ENCODE peak calls at places on chromosome 10, in nine cellular contexts. One of them, this sample, is unnamed.

GRCh38 chr10:5413012-5413938 is 918 bp downstream of the NET1 start:
- DNase-seq in neural progenitor cell: peak
- DNase-seq in astrocyte: peak
- DNase-seq in fibroblast of lung: peak
- DNase-seq in H1: no peak
- DNase-seq in hepatocyte: peak
- DNase-seq in GM23338: peak
- DNase-seq in PC-9: peak
- DNase-seq in endothelial cell of umbilical vein: peak
- DNase-seq in this sample: peak

GRCh38 chr10:125606406-125606805 is 76.6 kb downstream of the TEX36 start:
- DNase-seq in neural progenitor cell: no peak
- DNase-seq in astrocyte: no peak
- DNase-seq in fibroblast of lung: no peak
- DNase-seq in H1: no peak
- DNase-seq in hepatocyte: no peak
- DNase-seq in GM23338: no peak
- DNase-seq in PC-9: no peak
- DNase-seq in endothelial cell of umbilical vein: peak
- DNase-seq in this sample: no peak

GRCh38 chr10:92847185-92847864 is 995 bp upstream of the EXOC6 start:
- DNase-seq in neural progenitor cell: no peak
- DNase-seq in astrocyte: no peak
- DNase-seq in fibroblast of lung: peak
- DNase-seq in H1: no peak
- DNase-seq in hepatocyte: no peak
- DNase-seq in GM23338: no peak
- DNase-seq in PC-9: peak
- DNase-seq in endothelial cell of umbilical vein: no peak
- DNase-seq in this sample: peak

GRCh38 chr10:108147346-108147745 is 982.8 kb upstream of the SORCS1 start:
- DNase-seq in neural progenitor cell: no peak
- DNase-seq in astrocyte: no peak
- DNase-seq in fibroblast of lung: no peak
- DNase-seq in H1: no peak
- DNase-seq in hepatocyte: no peak
- DNase-seq in GM23338: no peak
- DNase-seq in PC-9: no peak
- DNase-seq in endothelial cell of umbilical vein: no peak
- DNase-seq in this sample: no peak

GRCh38 chr10:29098423-29098822 is 190.4 kb upstream of the LYZL1 start:
- DNase-seq in neural progenitor cell: no peak
- DNase-seq in astrocyte: no peak
- DNase-seq in fibroblast of lung: no peak
- DNase-seq in H1: no peak
- DNase-seq in hepatocyte: no peak
- DNase-seq in GM23338: no peak
- DNase-seq in PC-9: no peak
- DNase-seq in endothelial cell of umbilical vein: no peak
- DNase-seq in this sample: no peak

GRCh38 chr10:43965033-43965917 is 316.6 kb upstream of the ZNF32 start:
- DNase-seq in neural progenitor cell: no peak
- DNase-seq in astrocyte: peak
- DNase-seq in fibroblast of lung: peak
- DNase-seq in H1: no peak
- DNase-seq in hepatocyte: no peak
- DNase-seq in GM23338: no peak
- DNase-seq in PC-9: no peak
- DNase-seq in endothelial cell of umbilical vein: peak
- DNase-seq in this sample: no peak

GRCh38 chr10:75967491-75967890 is 536.1 kb downstream of the LRMDA start:
- DNase-seq in neural progenitor cell: peak
- DNase-seq in astrocyte: peak
- DNase-seq in fibroblast of lung: peak
- DNase-seq in H1: no peak
- DNase-seq in hepatocyte: no peak
- DNase-seq in GM23338: peak
- DNase-seq in PC-9: no peak
- DNase-seq in endothelial cell of umbilical vein: no peak
- DNase-seq in this sample: no peak

GRCh38 chr10:60123668-60124067 is 217.3 kb upstream of the CCDC6 start:
- DNase-seq in neural progenitor cell: no peak
- DNase-seq in astrocyte: peak
- DNase-seq in fibroblast of lung: peak
- DNase-seq in H1: no peak
- DNase-seq in hepatocyte: no peak
- DNase-seq in GM23338: no peak
- DNase-seq in PC-9: no peak
- DNase-seq in endothelial cell of umbilical vein: no peak
- DNase-seq in this sample: peak

GRCh38 chr10:100728928-100729876 is 16.2 kb upstream of the PAX2 start:
- DNase-seq in neural progenitor cell: peak
- DNase-seq in astrocyte: no peak
- DNase-seq in fibroblast of lung: peak
- DNase-seq in H1: no peak
- DNase-seq in hepatocyte: peak
- DNase-seq in GM23338: peak
- DNase-seq in PC-9: no peak
- DNase-seq in endothelial cell of umbilical vein: no peak
- DNase-seq in this sample: no peak

GRCh38 chr10:132714096-132714721 is 71.7 kb downstream of the NKX6-2 start:
- DNase-seq in neural progenitor cell: peak
- DNase-seq in astrocyte: peak
- DNase-seq in fibroblast of lung: peak
- DNase-seq in H1: peak
- DNase-seq in hepatocyte: no peak
- DNase-seq in GM23338: peak
- DNase-seq in PC-9: no peak
- DNase-seq in endothelial cell of umbilical vein: no peak
- DNase-seq in this sample: no peak

DNA sequence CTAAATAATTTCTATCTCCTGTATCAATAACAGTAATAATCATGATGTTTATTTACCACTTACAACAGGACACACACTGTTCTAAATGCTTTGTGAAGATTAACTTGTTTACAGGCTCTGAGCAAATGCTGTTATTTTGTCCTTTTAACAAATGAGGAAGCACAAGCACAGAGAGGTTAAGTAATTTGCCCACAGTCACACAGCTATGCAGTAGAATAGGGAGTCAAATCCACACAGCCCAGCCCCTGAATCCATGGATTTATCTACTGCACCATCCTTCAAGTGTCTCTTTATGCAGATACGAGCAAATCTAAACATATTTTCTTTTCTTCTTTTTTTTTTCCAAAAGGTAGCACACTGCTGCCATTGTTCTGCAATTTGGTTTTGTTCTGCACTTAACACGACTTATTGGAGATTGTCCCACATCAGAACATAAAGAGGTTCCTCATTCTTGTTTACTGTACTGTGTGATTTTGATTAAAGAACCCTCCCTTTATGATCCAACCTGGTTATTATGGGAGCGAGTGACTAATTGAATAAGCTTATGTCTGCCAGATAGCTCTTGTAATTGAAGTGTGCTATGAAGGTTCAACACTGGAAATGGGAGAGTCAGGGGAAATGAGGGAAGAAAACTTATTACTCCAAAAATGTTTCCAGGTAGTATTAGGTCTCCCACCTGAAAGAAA is 33.7 kb downstream of the CASP7 start:
- DNase-seq in neural progenitor cell: no peak
- DNase-seq in astrocyte: no peak
- DNase-seq in fibroblast of lung: no peak
- DNase-seq in H1: no peak
- DNase-seq in hepatocyte: no peak
- DNase-seq in GM23338: no peak
- DNase-seq in PC-9: no peak
- DNase-seq in endothelial cell of umbilical vein: no peak
- DNase-seq in this sample: no peak
- TF ChIP-seq EZH2 in neural progenitor cell: no peak
- TF ChIP-seq EZH2 in astrocyte: no peak
- TF ChIP-seq EZH2 in fibroblast of lung: no peak
- TF ChIP-seq EZH2 in H1: no peak
- TF ChIP-seq EZH2 in hepatocyte: no peak
- TF ChIP-seq EZH2 in GM23338: no peak
- TF ChIP-seq EZH2 in PC-9: no peak
- TF ChIP-seq EZH2 in endothelial cell of umbilical vein: no peak
- TF ChIP-seq EZH2 in this sample: no peak

GRCh38 chr10:79405995-79406515 is 39.4 kb downstream of the ZCCHC24 start:
- DNase-seq in neural progenitor cell: no peak
- DNase-seq in astrocyte: no peak
- DNase-seq in fibroblast of lung: no peak
- DNase-seq in H1: no peak
- DNase-seq in hepatocyte: no peak
- DNase-seq in GM23338: no peak
- DNase-seq in PC-9: no peak
- DNase-seq in endothelial cell of umbilical vein: no peak
- DNase-seq in this sample: no peak

GRCh38 chr10:79406683-79407396 is 38.6 kb downstream of the ZCCHC24 start:
- DNase-seq in neural progenitor cell: no peak
- DNase-seq in astrocyte: no peak
- DNase-seq in fibroblast of lung: no peak
- DNase-seq in H1: no peak
- DNase-seq in hepatocyte: no peak
- DNase-seq in GM23338: no peak
- DNase-seq in PC-9: no peak
- DNase-seq in endothelial cell of umbilical vein: no peak
- DNase-seq in this sample: no peak

GRCh38 chr10:79404231-79404609 is 41.2 kb downstream of the ZCCHC24 start:
- DNase-seq in neural progenitor cell: peak
- DNase-seq in astrocyte: peak
- DNase-seq in fibroblast of lung: peak
- DNase-seq in H1: no peak
- DNase-seq in hepatocyte: peak
- DNase-seq in GM23338: peak
- DNase-seq in PC-9: no peak
- DNase-seq in endothelial cell of umbilical vein: peak
- DNase-seq in this sample: peak

GRCh38 chr10:79404690-79405131 is 40.7 kb downstream of the ZCCHC24 start:
- DNase-seq in neural progenitor cell: no peak
- DNase-seq in astrocyte: no peak
- DNase-seq in fibroblast of lung: no peak
- DNase-seq in H1: no peak
- DNase-seq in hepatocyte: no peak
- DNase-seq in GM23338: no peak
- DNase-seq in PC-9: no peak
- DNase-seq in endothelial cell of umbilical vein: no peak
- DNase-seq in this sample: no peak

GRCh38 chr10:79405221-79405994 is 40.0 kb downstream of the ZCCHC24 start:
- DNase-seq in neural progenitor cell: no peak
- DNase-seq in astrocyte: no peak
- DNase-seq in fibroblast of lung: no peak
- DNase-seq in H1: no peak
- DNase-seq in hepatocyte: peak
- DNase-seq in GM23338: no peak
- DNase-seq in PC-9: no peak
- DNase-seq in endothelial cell of umbilical vein: no peak
- DNase-seq in this sample: no peak
- H3K27ac ChIP-seq in neural progenitor cell: no peak
- H3K27ac ChIP-seq in astrocyte: no peak
- H3K27ac ChIP-seq in fibroblast of lung: no peak
- H3K27ac ChIP-seq in H1: no peak
- H3K27ac ChIP-seq in hepatocyte: peak
- H3K27ac ChIP-seq in GM23338: no peak
- H3K27ac ChIP-seq in PC-9: no peak
- H3K27ac ChIP-seq in endothelial cell of umbilical vein: no peak
- H3K27ac ChIP-seq in this sample: no peak

GRCh38 chr10:27285093-27285492 is 44.5 kb upstream of the ACBD5 start:
- DNase-seq in neural progenitor cell: peak
- DNase-seq in astrocyte: peak
- DNase-seq in fibroblast of lung: no peak
- DNase-seq in H1: no peak
- DNase-seq in hepatocyte: peak
- DNase-seq in GM23338: peak
- DNase-seq in PC-9: no peak
- DNase-seq in endothelial cell of umbilical vein: peak
- DNase-seq in this sample: peak
- TF ChIP-seq CTCF in neural progenitor cell: peak
- TF ChIP-seq CTCF in astrocyte: no peak
- TF ChIP-seq CTCF in fibroblast of lung: peak
- TF ChIP-seq CTCF in H1: peak
- TF ChIP-seq CTCF in hepatocyte: peak
- TF ChIP-seq CTCF in GM23338: peak
- TF ChIP-seq CTCF in PC-9: no peak
- TF ChIP-seq CTCF in endothelial cell of umbilical vein: peak
- TF ChIP-seq CTCF in this sample: peak

GRCh38 chr10:61766927-61767326 is 104.2 kb downstream of the CABCOCO1 start:
- DNase-seq in neural progenitor cell: no peak
- DNase-seq in astrocyte: no peak
- DNase-seq in fibroblast of lung: no peak
- DNase-seq in H1: no peak
- DNase-seq in hepatocyte: no peak
- DNase-seq in GM23338: no peak
- DNase-seq in PC-9: no peak
- DNase-seq in endothelial cell of umbilical vein: no peak
- DNase-seq in this sample: no peak

GRCh38 chr10:61764486-61764885 is 101.8 kb downstream of the CABCOCO1 start:
- DNase-seq in neural progenitor cell: no peak
- DNase-seq in astrocyte: no peak
- DNase-seq in fibroblast of lung: no peak
- DNase-seq in H1: no peak
- DNase-seq in hepatocyte: no peak
- DNase-seq in GM23338: no peak
- DNase-seq in PC-9: no peak
- DNase-seq in endothelial cell of umbilical vein: no peak
- DNase-seq in this sample: no peak

GRCh38 chr10:61763778-61764177 is 101.0 kb downstream of the CABCOCO1 start:
- DNase-seq in neural progenitor cell: no peak
- DNase-seq in astrocyte: no peak
- DNase-seq in fibroblast of lung: no peak
- DNase-seq in H1: no peak
- DNase-seq in hepatocyte: no peak
- DNase-seq in GM23338: no peak
- DNase-seq in PC-9: no peak
- DNase-seq in endothelial cell of umbilical vein: no peak
- DNase-seq in this sample: no peak

GRCh38 chr10:61761825-61762217 is 99.1 kb downstream of the CABCOCO1 start:
- DNase-seq in neural progenitor cell: no peak
- DNase-seq in astrocyte: no peak
- DNase-seq in fibroblast of lung: no peak
- DNase-seq in H1: no peak
- DNase-seq in hepatocyte: no peak
- DNase-seq in GM23338: no peak
- DNase-seq in PC-9: peak
- DNase-seq in endothelial cell of umbilical vein: no peak
- DNase-seq in this sample: peak

GRCh38 chr10:61765176-61766087 is 102.7 kb downstream of the CABCOCO1 start:
- DNase-seq in neural progenitor cell: no peak
- DNase-seq in astrocyte: no peak
- DNase-seq in fibroblast of lung: no peak
- DNase-seq in H1: no peak
- DNase-seq in hepatocyte: no peak
- DNase-seq in GM23338: no peak
- DNase-seq in PC-9: no peak
- DNase-seq in endothelial cell of umbilical vein: peak
- DNase-seq in this sample: no peak
- TF ChIP-seq EZH2 in neural progenitor cell: no peak
- TF ChIP-seq EZH2 in astrocyte: no peak
- TF ChIP-seq EZH2 in fibroblast of lung: no peak
- TF ChIP-seq EZH2 in H1: no peak
- TF ChIP-seq EZH2 in hepatocyte: no peak
- TF ChIP-seq EZH2 in GM23338: no peak
- TF ChIP-seq EZH2 in PC-9: no peak
- TF ChIP-seq EZH2 in endothelial cell of umbilical vein: no peak
- TF ChIP-seq EZH2 in this sample: no peak